ENCODE peak calls at places on chromosomes 11 and 22, in eight cellular contexts. One of them, this sample, is unnamed.

GRCh38 chr11:21072517-21072916 is 403.1 kb downstream of the NELL1 start:
- DNase-seq in Panc1: no peak
- DNase-seq in endodermal cell: no peak
- DNase-seq in ascending aorta: no peak
- DNase-seq in pancreas: no peak
- DNase-seq in right atrium auricular region: no peak
- DNase-seq in IMR-90: no peak
- DNase-seq in Peyer's patch: no peak
- DNase-seq in this sample: no peak

GRCh38 chr11:8332196-8332595 is 68.5 kb upstream of the LMO1 start:
- DNase-seq in Panc1: no peak
- DNase-seq in endodermal cell: no peak
- DNase-seq in ascending aorta: no peak
- DNase-seq in pancreas: no peak
- DNase-seq in right atrium auricular region: no peak
- DNase-seq in IMR-90: no peak
- DNase-seq in Peyer's patch: no peak
- DNase-seq in this sample: no peak

GRCh38 chr11:65743928-65744698 is 23.5 kb upstream of the RNASEH2C start:
- DNase-seq in Panc1: no peak
- DNase-seq in endodermal cell: peak
- DNase-seq in ascending aorta: no peak
- DNase-seq in pancreas: peak
- DNase-seq in right atrium auricular region: no peak
- DNase-seq in IMR-90: no peak
- DNase-seq in Peyer's patch: no peak
- DNase-seq in this sample: no peak

GRCh38 chr11:12599408-12600143 is 74.6 kb upstream of the TEAD1 start:
- DNase-seq in Panc1: no peak
- DNase-seq in endodermal cell: peak
- DNase-seq in ascending aorta: no peak
- DNase-seq in pancreas: peak
- DNase-seq in right atrium auricular region: no peak
- DNase-seq in IMR-90: no peak
- DNase-seq in Peyer's patch: no peak
- DNase-seq in this sample: no peak

GRCh38 chr11:103851166-103851651 is 185.2 kb upstream of the DDI1 start:
- DNase-seq in Panc1: no peak
- DNase-seq in endodermal cell: no peak
- DNase-seq in ascending aorta: no peak
- DNase-seq in pancreas: peak
- DNase-seq in right atrium auricular region: no peak
- DNase-seq in IMR-90: peak
- DNase-seq in Peyer's patch: no peak
- DNase-seq in this sample: no peak

GRCh38 chr22:50705851-50706351 is 32.1 kb upstream of the ACR start:
- DNase-seq in Panc1: no peak
- DNase-seq in endodermal cell: peak
- DNase-seq in ascending aorta: no peak
- DNase-seq in pancreas: no peak
- DNase-seq in right atrium auricular region: no peak
- DNase-seq in IMR-90: no peak
- DNase-seq in Peyer's patch: no peak
- DNase-seq in this sample: no peak

GRCh38 chr11:88100161-88100560 is 75.1 kb downstream of the RAB38 start:
- DNase-seq in Panc1: no peak
- DNase-seq in endodermal cell: no peak
- DNase-seq in ascending aorta: no peak
- DNase-seq in pancreas: no peak
- DNase-seq in right atrium auricular region: no peak
- DNase-seq in IMR-90: no peak
- DNase-seq in Peyer's patch: no peak
- DNase-seq in this sample: no peak

GRCh38 chr11:47726878-47727514 is 11.8 kb upstream of the AGBL2 start:
- DNase-seq in Panc1: no peak
- DNase-seq in endodermal cell: no peak
- DNase-seq in ascending aorta: no peak
- DNase-seq in pancreas: no peak
- DNase-seq in right atrium auricular region: no peak
- DNase-seq in IMR-90: no peak
- DNase-seq in Peyer's patch: no peak
- DNase-seq in this sample: no peak

GRCh38 chr11:8566613-8567210 is 27.3 kb downstream of the STK33 start:
- DNase-seq in Panc1: peak
- DNase-seq in endodermal cell: no peak
- DNase-seq in ascending aorta: no peak
- DNase-seq in pancreas: no peak
- DNase-seq in right atrium auricular region: no peak
- DNase-seq in IMR-90: peak
- DNase-seq in Peyer's patch: no peak
- DNase-seq in this sample: no peak

GRCh38 chr22:18994780-18995711 is 59.0 kb upstream of the PRODH start:
- DNase-seq in Panc1: no peak
- DNase-seq in endodermal cell: peak
- DNase-seq in ascending aorta: no peak
- DNase-seq in pancreas: peak
- DNase-seq in right atrium auricular region: no peak
- DNase-seq in IMR-90: no peak
- DNase-seq in Peyer's patch: peak
- DNase-seq in this sample: no peak

GRCh38 chr11:22432331-22433065 is 94.3 kb downstream of the SLC17A6 start:
- DNase-seq in Panc1: no peak
- DNase-seq in endodermal cell: peak
- DNase-seq in ascending aorta: no peak
- DNase-seq in pancreas: peak
- DNase-seq in right atrium auricular region: peak
- DNase-seq in IMR-90: peak
- DNase-seq in Peyer's patch: no peak
- DNase-seq in this sample: no peak

GRCh38 chr11:44112083-44112865 is 16.8 kb downstream of the EXT2 start:
- DNase-seq in Panc1: no peak
- DNase-seq in endodermal cell: no peak
- DNase-seq in ascending aorta: no peak
- DNase-seq in pancreas: no peak
- DNase-seq in right atrium auricular region: no peak
- DNase-seq in IMR-90: peak
- DNase-seq in Peyer's patch: no peak
- DNase-seq in this sample: no peak

GRCh38 chr11:134032501-134033091 is 36.3 kb upstream of the JAM3 start:
- DNase-seq in Panc1: no peak
- DNase-seq in endodermal cell: peak
- DNase-seq in ascending aorta: no peak
- DNase-seq in pancreas: no peak
- DNase-seq in right atrium auricular region: no peak
- DNase-seq in IMR-90: no peak
- DNase-seq in Peyer's patch: no peak
- DNase-seq in this sample: no peak

GRCh38 chr22:45316796-45317526 is 7.2 kb downstream of the FAM118A start:
- DNase-seq in Panc1: no peak
- DNase-seq in endodermal cell: no peak
- DNase-seq in ascending aorta: no peak
- DNase-seq in pancreas: no peak
- DNase-seq in right atrium auricular region: no peak
- DNase-seq in IMR-90: no peak
- DNase-seq in Peyer's patch: no peak
- DNase-seq in this sample: no peak
- H3K27ac ChIP-seq in Panc1: no peak
- H3K27ac ChIP-seq in endodermal cell: no peak
- H3K27ac ChIP-seq in ascending aorta: peak
- H3K27ac ChIP-seq in pancreas: no peak
- H3K27ac ChIP-seq in right atrium auricular region: peak
- H3K27ac ChIP-seq in IMR-90: no peak
- H3K27ac ChIP-seq in Peyer's patch: peak
- H3K27ac ChIP-seq in this sample: peak

GRCh38 chr11:11512502-11512901 is 109.3 kb downstream of the GALNT18 start:
- DNase-seq in Panc1: no peak
- DNase-seq in endodermal cell: no peak
- DNase-seq in ascending aorta: no peak
- DNase-seq in pancreas: no peak
- DNase-seq in right atrium auricular region: no peak
- DNase-seq in IMR-90: no peak
- DNase-seq in Peyer's patch: no peak
- DNase-seq in this sample: no peak
- TF ChIP-seq CTCF in Panc1: no peak
- TF ChIP-seq CTCF in endodermal cell: no peak
- TF ChIP-seq CTCF in ascending aorta: no peak
- TF ChIP-seq CTCF in pancreas: no peak
- TF ChIP-seq CTCF in right atrium auricular region: no peak
- TF ChIP-seq CTCF in IMR-90: no peak
- TF ChIP-seq CTCF in Peyer's patch: no peak
- TF ChIP-seq CTCF in this sample: no peak

GRCh38 chr11:117933930-117934329 is 4.7 kb upstream of the TMPRSS13 start:
- DNase-seq in Panc1: no peak
- DNase-seq in endodermal cell: peak
- DNase-seq in ascending aorta: no peak
- DNase-seq in pancreas: no peak
- DNase-seq in right atrium auricular region: no peak
- DNase-seq in IMR-90: no peak
- DNase-seq in Peyer's patch: no peak
- DNase-seq in this sample: no peak

GRCh38 chr11:117936973-117937372 is 7.8 kb upstream of the TMPRSS13 start:
- DNase-seq in Panc1: no peak
- DNase-seq in endodermal cell: no peak
- DNase-seq in ascending aorta: no peak
- DNase-seq in pancreas: no peak
- DNase-seq in right atrium auricular region: no peak
- DNase-seq in IMR-90: no peak
- DNase-seq in Peyer's patch: peak
- DNase-seq in this sample: no peak

GRCh38 chr11:117933475-117933874 is 4.3 kb upstream of the TMPRSS13 start:
- DNase-seq in Panc1: no peak
- DNase-seq in endodermal cell: no peak
- DNase-seq in ascending aorta: no peak
- DNase-seq in pancreas: no peak
- DNase-seq in right atrium auricular region: no peak
- DNase-seq in IMR-90: no peak
- DNase-seq in Peyer's patch: no peak
- DNase-seq in this sample: no peak

GRCh38 chr11:117932987-117933386 is 3.8 kb upstream of the TMPRSS13 start:
- DNase-seq in Panc1: no peak
- DNase-seq in endodermal cell: peak
- DNase-seq in ascending aorta: no peak
- DNase-seq in pancreas: no peak
- DNase-seq in right atrium auricular region: no peak
- DNase-seq in IMR-90: no peak
- DNase-seq in Peyer's patch: no peak
- DNase-seq in this sample: no peak

DNA sequence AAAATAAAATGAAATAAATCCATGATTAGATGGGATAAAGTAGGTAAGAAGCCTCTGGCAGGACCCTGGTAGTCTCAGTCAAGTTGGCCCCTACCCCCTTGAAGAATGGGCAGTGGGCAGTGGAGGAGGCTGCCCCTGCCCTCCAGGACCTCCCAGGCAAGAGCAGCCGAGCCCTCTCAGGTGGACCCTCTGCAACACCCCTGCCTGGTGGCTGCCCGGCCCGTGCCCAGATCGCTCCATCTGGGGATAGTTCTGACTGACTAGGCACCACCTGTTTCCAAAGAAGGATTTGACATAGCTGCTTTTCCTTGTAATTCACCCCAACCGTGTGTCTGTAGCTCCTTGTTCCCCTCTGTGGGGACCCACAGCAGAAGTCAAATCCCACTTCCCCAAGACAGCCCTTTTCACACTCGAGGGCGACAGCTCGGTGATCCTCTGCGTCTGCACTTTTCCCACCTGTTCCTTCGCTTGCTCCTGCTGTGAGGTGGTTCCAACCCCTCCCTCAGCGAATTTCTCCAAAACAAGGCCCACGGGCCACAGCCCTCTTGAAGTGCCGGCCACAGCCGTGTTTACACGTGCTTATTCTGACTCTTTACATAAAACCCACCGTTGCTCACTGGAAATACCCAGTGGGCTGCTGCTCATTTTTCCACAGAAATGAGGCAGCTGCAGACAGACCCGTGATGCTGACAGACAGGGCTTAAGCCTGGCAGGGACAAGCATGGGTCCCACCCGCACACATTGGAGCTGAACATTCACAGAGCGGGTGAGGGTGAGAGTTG is 5.5 kb upstream of the TMPRSS13 start:
- DNase-seq in Panc1: no peak
- DNase-seq in endodermal cell: peak
- DNase-seq in ascending aorta: no peak
- DNase-seq in pancreas: no peak
- DNase-seq in right atrium auricular region: no peak
- DNase-seq in IMR-90: no peak
- DNase-seq in Peyer's patch: no peak
- DNase-seq in this sample: no peak
- H3K27ac ChIP-seq in Panc1: no peak
- H3K27ac ChIP-seq in endodermal cell: no peak
- H3K27ac ChIP-seq in ascending aorta: no peak
- H3K27ac ChIP-seq in pancreas: no peak
- H3K27ac ChIP-seq in right atrium auricular region: no peak
- H3K27ac ChIP-seq in IMR-90: no peak
- H3K27ac ChIP-seq in Peyer's patch: no peak
- H3K27ac ChIP-seq in this sample: no peak

DNA sequence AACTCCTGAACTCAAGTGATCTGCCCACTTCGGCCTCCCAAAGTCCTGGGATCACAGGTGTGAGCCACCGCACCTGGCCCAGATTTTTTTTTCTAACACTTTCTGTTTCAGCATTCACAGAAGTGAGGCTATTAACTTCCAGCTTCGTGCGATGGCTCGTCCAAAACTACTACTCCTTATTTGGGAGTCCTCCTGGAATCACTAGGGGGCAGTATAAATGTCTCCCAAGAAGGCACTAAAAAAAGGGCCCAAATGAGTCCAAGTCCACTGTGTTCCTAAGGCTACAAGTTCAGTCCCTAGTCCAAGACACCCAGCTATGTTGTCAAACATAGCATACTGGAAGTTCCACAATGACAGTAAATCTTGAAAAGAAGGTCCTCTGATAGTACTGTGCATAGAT is 63.2 kb upstream of the BIRC3 start:
- DNase-seq in Panc1: no peak
- DNase-seq in endodermal cell: peak
- DNase-seq in ascending aorta: no peak
- DNase-seq in pancreas: no peak
- DNase-seq in right atrium auricular region: no peak
- DNase-seq in IMR-90: no peak
- DNase-seq in Peyer's patch: no peak
- DNase-seq in this sample: no peak
- TF ChIP-seq CTCF in Panc1: peak
- TF ChIP-seq CTCF in endodermal cell: peak
- TF ChIP-seq CTCF in ascending aorta: no peak
- TF ChIP-seq CTCF in pancreas: no peak
- TF ChIP-seq CTCF in right atrium auricular region: no peak
- TF ChIP-seq CTCF in IMR-90: peak
- TF ChIP-seq CTCF in Peyer's patch: no peak
- TF ChIP-seq CTCF in this sample: no peak